ENCODE peak calls at places on chromosomes 7 and 10, in eight cellular contexts. F is Peyer's patch, M is IMR-90, T is heart left ventricle, D is spleen, X is transverse colon, W is gastrocnemius medialis, L is stomach. E is an unnamed sample.

GRCh38 chr7:158016171-158017087 is 571.2 kb downstream of the PTPRN2 start:
- DNase-seq in M (no peak), T (no peak), F (peak; percentile 11), L (peak; percentile 83), D (peak; percentile 56), X (no peak), W (no peak), E (no peak)

GRCh38 chr7:23067271-23067670 is 38.3 kb upstream of the KLHL7 start:
- DNase-seq in X (no peak), T (no peak), W (no peak), M (peak; percentile 62), D (no peak), F (no peak), L (no peak), E (no peak)

GRCh38 chr7:29270979-29271658 is 76.5 kb downstream of the CHN2 start:
- DNase-seq in F (no peak), M (no peak), D (no peak), W (no peak), L (no peak), T (no peak), X (no peak), E (no peak)

GRCh38 chr7:1825877-1826741 is 156.0 kb downstream of the ELFN1 start:
- DNase-seq in L (peak; percentile 24), F (no peak), X (no peak), D (peak; percentile 50), M (no peak), T (no peak), W (no peak), E (no peak)

GRCh38 chr7:2152646-2153045 is 80.1 kb downstream of the MAD1L1 start:
- DNase-seq in T (no peak), W (no peak), M (no peak), F (no peak), L (no peak), X (no peak), D (no peak), E (no peak)

GRCh38 chr10:12703813-12704212 is 297.7 kb downstream of the CCDC3 start:
- DNase-seq in D (no peak), F (no peak), M (peak; percentile 87), X (no peak), L (no peak), T (no peak), W (no peak), E (no peak)

GRCh38 chr7:40836218-40836617 is 701.4 kb downstream of the SUGCT start:
- DNase-seq in X (no peak), M (peak; percentile 21), F (no peak), T (no peak), W (no peak), L (no peak), D (no peak), E (no peak)

GRCh38 chr10:79162022-79162421 is 93.3 kb downstream of the ZMIZ1 start:
- DNase-seq in W (no peak), L (no peak), D (no peak), F (no peak), M (no peak), X (no peak), T (no peak), E (no peak)

GRCh38 chr7:152887191-152887590 is 127.6 kb downstream of the ACTR3B start:
- DNase-seq in T (no peak), D (no peak), M (no peak), F (no peak), W (no peak), L (peak; percentile 22), X (no peak), E (no peak)

GRCh38 chr7:140677496-140677895 is 4.8 kb downstream of the ADCK2 start:
- DNase-seq in W (no peak), T (no peak), D (no peak), M (no peak), L (no peak), F (no peak), X (no peak), E (no peak)
- TF ChIP-seq POLR2A in W (no peak), T (no peak), D (no peak), M (no peak), L (no peak), F (no peak), X (no peak), E (no peak)

DNA sequence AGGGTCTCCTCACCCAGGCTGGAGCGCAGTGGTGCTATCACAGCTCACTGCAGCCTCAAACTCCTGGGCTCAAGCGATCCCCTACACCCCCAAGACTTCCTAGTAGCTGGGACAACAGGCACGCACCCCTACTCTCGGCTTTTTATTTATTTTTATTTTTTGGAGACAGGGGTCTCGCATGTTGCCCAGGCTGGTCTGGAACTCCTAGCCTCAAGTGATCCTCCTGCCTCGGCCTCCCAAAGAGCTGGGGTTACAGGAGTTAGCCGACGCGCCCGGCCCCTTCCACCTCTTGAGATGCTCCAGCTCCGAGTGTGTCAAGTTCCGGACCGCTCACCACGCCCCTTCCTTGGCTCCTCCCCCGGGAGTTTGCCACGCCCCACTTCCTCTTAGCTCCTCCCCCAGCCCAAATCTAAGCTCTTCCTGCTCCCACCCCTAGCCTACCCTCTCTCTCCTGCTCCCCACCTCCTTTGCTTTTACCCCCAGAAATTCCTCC is 6.3 kb downstream of the NAT16 start:
- DNase-seq in W (no peak), F (peak; percentile 26), L (peak; percentile 34), X (no peak), M (no peak), D (no peak), T (no peak), E (peak; percentile 75)
- TF ChIP-seq POLR2A in W (no peak), F (no peak), L (no peak), X (no peak), M (no peak), D (no peak), T (no peak), E (peak; percentile 37)

GRCh38 chr10:85696893-85697292 is 669.7 kb downstream of the GRID1 start:
- DNase-seq in F (no peak), T (no peak), L (no peak), D (no peak), X (no peak), M (no peak), W (no peak), E (no peak)
- TF ChIP-seq POLR2A in F (no peak), T (no peak), L (no peak), D (no peak), X (no peak), M (no peak), W (no peak), E (no peak)

GRCh38 chr10:78041170-78042057 is 7.8 kb downstream of the RPS24 start:
- DNase-seq in W (no peak), T (no peak), D (no peak), X (no peak), M (no peak), L (no peak), F (no peak), E (peak; percentile 57)
- TF ChIP-seq POLR2A in W (no peak), T (no peak), D (no peak), X (no peak), M (no peak), L (no peak), F (no peak), E (peak; percentile 44)

GRCh38 chr7:47471358-47471703 is 110.6 kb downstream of the TNS3 start:
- DNase-seq in D (no peak), L (no peak), F (no peak), X (no peak), T (no peak), W (no peak), M (no peak), E (no peak)

GRCh38 chr7:47473499-47474210 is 108.3 kb downstream of the TNS3 start:
- DNase-seq in L (no peak), F (peak; percentile 42), X (no peak), W (no peak), D (no peak), T (no peak), M (peak; percentile 58), E (peak; percentile 59)

GRCh38 chr7:47471831-47472230 is 110.1 kb downstream of the TNS3 start:
- DNase-seq in W (no peak), X (no peak), D (no peak), F (no peak), T (no peak), M (no peak), L (no peak), E (no peak)

GRCh38 chr7:47474211-47474936 is 107.5 kb downstream of the TNS3 start:
- DNase-seq in D (no peak), T (no peak), M (peak; percentile 28), F (no peak), W (no peak), X (no peak), L (no peak), E (peak; percentile 59)

DNA sequence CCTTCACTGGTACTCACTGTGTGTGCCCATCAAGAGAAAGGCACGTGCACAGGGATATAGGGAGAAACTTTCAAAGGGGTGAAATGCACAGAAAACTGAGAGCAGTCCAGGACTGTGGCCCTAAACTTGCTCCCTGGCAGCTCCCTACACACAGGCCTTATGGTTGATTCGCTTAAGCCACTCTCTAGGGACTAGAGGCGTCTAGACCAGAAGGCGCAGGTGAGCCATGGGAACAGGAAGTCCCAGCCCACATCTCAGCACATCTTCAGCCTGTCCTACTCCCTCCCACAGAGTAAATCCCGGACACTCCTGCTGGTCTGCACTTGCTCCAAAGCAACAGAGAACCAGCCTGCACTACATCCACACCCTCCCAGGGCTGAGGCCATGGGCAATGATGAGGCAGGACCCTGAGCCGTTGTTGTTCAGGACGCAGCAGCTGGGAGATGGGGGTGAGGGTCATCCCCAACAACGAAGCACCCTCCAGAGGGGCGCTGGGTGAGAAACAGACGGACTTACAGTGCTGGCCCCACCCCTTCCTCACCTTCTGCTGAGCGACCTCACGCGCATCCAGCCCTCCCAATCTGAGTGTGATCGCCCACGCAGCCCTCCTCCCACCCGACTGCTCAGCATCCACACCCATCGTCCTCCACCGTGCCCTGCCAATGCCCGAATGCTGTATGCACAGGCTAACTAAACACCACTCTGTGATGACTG is 109.3 kb downstream of the TNS3 start:
- DNase-seq in W (no peak), X (no peak), L (no peak), D (no peak), T (no peak), F (no peak), M (no peak), E (no peak)
- TF ChIP-seq POLR2A in W (no peak), X (no peak), L (no peak), D (no peak), T (no peak), F (no peak), M (no peak), E (no peak)

GRCh38 chr7:138460176-138460648 is at the start of gene TRIM24:
- DNase-seq in D (peak; percentile 99), L (no peak), T (peak; percentile 97), X (no peak), M (peak; percentile 96), W (peak; percentile 96), F (no peak), E (no peak)
- TF ChIP-seq POLR2A in D (peak; percentile 65), L (peak; percentile 76), T (peak; percentile 89), X (peak; percentile 95), M (peak; percentile 86), W (peak; percentile 87), F (peak; percentile 90), E (peak; percentile 93)